ENCODE peak calls at places on chromosomes 4 and X, in eight cellular contexts. O is ovary, V is AG09309, Y is cardiac muscle cell, Q is OCI-LY7, A is AG04449, P is heart left ventricle, G is lower leg skin. C is an unnamed sample.

GRCh38 chr4:66300336-66300934 is 630.1 kb upstream of the EPHA5 start:
- DNase-seq in V (no peak), A (no peak), P (no peak), G (no peak), Y (no peak), O (no peak), Q (no peak), C (no peak)

GRCh38 chrX:118780509-118780908 is 43.1 kb upstream of the ZCCHC12 start:
- DNase-seq in G (no peak), V (no peak), Y (no peak), O (no peak), P (no peak), Q (no peak), A (no peak), C (no peak)

GRCh38 chr4:186760576-186760975 is 36.9 kb upstream of the FAT1 start:
- DNase-seq in Y (no peak), G (no peak), V (peak), A (peak), O (no peak), P (no peak), Q (no peak), C (peak)

GRCh38 chr4:100880012-100880411 is 362.2 kb upstream of the EMCN start:
- DNase-seq in Q (no peak), O (no peak), Y (peak), V (no peak), A (no peak), G (no peak), P (no peak), C (no peak)

GRCh38 chrX:142068365-142068764 is 136.7 kb downstream of the MAGEC2 start:
- DNase-seq in Y (no peak), G (no peak), O (no peak), A (no peak), P (no peak), Q (no peak), V (no peak), C (no peak)

GRCh38 chr4:165740911-165741310 is 132.1 kb upstream of the TLL1 start:
- DNase-seq in O (no peak), Y (no peak), G (no peak), V (no peak), Q (no peak), P (no peak), A (no peak), C (no peak)

GRCh38 chr4:185925910-185926360 is 113.9 kb upstream of the SORBS2 start:
- DNase-seq in G (no peak), A (no peak), V (no peak), P (peak), O (no peak), Q (no peak), Y (peak), C (no peak)

GRCh38 chrX:7112071-7112470 is 35.4 kb upstream of the STS start:
- DNase-seq in Q (no peak), O (no peak), V (no peak), P (no peak), G (no peak), A (no peak), Y (no peak), C (no peak)

GRCh38 chrX:17183566-17183965 is 191.4 kb upstream of the NHS start:
- DNase-seq in P (no peak), A (no peak), G (no peak), Y (no peak), O (no peak), Q (no peak), V (no peak), C (no peak)

DNA sequence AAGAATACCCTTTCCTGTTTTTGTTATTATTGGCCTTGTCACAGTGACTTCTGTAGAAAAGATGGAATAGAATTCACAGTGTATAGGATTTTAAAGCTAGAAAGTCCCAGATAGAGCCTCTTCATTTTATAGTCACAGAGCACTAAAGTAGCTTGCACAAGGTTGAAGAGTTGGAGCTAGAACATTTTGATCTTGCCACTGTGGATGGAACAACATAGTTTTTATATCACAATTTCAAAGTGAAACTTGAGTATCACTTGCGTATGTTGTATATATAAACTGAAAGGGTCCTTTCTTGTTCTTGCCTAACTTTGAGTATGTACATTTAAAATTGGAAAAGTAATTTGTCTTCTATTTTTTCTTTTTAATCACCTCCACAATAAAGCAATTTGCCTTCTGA is 2.7 kb downstream of the USO1 start:
- DNase-seq in A (no peak), G (no peak), O (no peak), Y (no peak), Q (no peak), V (no peak), P (no peak), C (no peak)
- H3K4me3 ChIP-seq in A (peak), G (no peak), O (no peak), Y (no peak), Q (peak), V (peak), P (peak), C (no peak)

DNA sequence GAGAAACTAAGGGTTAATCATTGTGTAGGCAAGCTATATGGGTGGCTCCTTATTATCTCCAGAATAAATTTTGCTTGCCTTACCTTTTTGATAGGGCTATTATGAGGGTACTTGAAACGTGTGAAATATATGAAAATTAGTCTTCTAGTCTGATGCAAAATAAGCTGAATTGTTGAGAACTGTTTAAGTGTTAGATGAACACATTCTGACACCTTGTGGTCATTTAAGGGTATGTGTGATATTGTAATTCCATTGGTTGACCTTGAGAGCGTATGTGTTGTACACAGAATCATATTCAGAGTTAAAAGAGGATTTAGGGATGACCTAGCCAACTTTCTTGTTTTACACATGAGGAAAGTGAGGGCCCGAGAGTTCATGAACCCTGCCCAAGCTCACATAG is 44.6 kb upstream of the LINC00632 start:
- DNase-seq in G (no peak), O (no peak), A (no peak), Q (peak), P (no peak), Y (peak), V (no peak), C (peak)
- TF ChIP-seq CTCF in G (no peak), O (no peak), A (no peak), Q (peak), P (peak), Y (peak), V (no peak), C (peak)

GRCh38 chr4:84965558-84966381 is 720 bp downstream of the WDFY3 start:
- DNase-seq in P (peak), V (no peak), A (no peak), G (peak), O (peak), Q (no peak), Y (peak), C (no peak)
- H3K4me3 ChIP-seq in P (peak), V (peak), A (peak), G (peak), O (peak), Q (no peak), Y (peak), C (peak)

DNA sequence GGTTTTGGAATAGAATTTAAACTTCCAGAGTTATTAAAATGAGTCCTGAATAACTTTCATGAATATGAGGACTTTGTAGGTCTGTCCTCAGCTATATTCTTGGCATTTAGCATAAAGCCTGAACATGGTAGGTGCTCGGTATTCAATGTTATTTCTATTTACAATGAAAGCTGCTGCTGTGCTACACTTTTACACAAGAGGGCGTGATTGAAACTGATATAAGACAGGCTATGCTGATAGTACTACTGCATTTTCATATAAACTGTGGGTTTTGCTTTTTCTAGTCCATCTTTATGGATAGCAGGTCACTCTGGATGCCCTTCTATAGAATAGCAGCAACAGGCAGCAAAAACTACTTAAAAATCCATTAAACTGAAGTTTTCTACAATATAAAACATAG is 12.3 kb upstream of the GNPDA2 start:
- DNase-seq in O (no peak), Q (peak), V (no peak), A (no peak), P (no peak), G (no peak), Y (no peak), C (no peak)
- TF ChIP-seq CTCF in O (no peak), Q (peak), V (peak), A (peak), P (no peak), G (no peak), Y (peak), C (peak)

GRCh38 chr4:102823464-102823863 is 3.9 kb downstream of the UBE2D3 start:
- DNase-seq in A (no peak), O (no peak), Q (no peak), Y (no peak), P (no peak), V (no peak), G (no peak), C (no peak)
- H3K4me3 ChIP-seq in A (peak), O (peak), Q (peak), Y (peak), P (peak), V (peak), G (no peak), C (peak)

GRCh38 chr4:52665592-52665991 is 6.5 kb upstream of the USP46 start:
- DNase-seq in Y (no peak), Q (peak), P (no peak), O (no peak), G (no peak), A (no peak), V (no peak), C (no peak)
- TF ChIP-seq CTCF in Y (peak), Q (peak), P (peak), O (no peak), G (no peak), A (no peak), V (peak), C (peak)